ENCODE peak calls at places on chromosomes 16 and 17, in four cellular contexts. N is hepatocyte, R is A673, U is heart left ventricle. G is an unnamed sample.

GRCh38 chr16:59067207-59067606 is 333.1 kb upstream of the GOT2 start:
- DNase-seq in N (no peak), R (no peak), U (no peak), G (no peak)

GRCh38 chr16:27863377-27863776 is 200.1 kb downstream of the GSG1L start:
- DNase-seq in N (no peak), R (no peak), U (no peak), G (no peak)

GRCh38 chr16:65833171-65833871 is 533.2 kb upstream of the CDH5 start:
- DNase-seq in N (peak; percentile 56), R (peak; percentile 94), U (no peak), G (peak; percentile 57)

GRCh38 chr16:15676506-15676905 is 26.5 kb downstream of the NDE1 start:
- DNase-seq in N (no peak), R (no peak), U (no peak), G (no peak)

GRCh38 chr16:75593825-75594820 is 27.9 kb downstream of the GABARAPL2 start:
- DNase-seq in N (peak; percentile 29), R (peak; percentile 79), U (no peak), G (no peak)

GRCh38 chr17:65664696-65665095 is 103.2 kb upstream of the AXIN2 start:
- DNase-seq in N (no peak), R (no peak), U (no peak), G (no peak)

GRCh38 chr17:33753452-33753851 is 460.4 kb upstream of the ASIC2 start:
- DNase-seq in N (no peak), R (no peak), U (no peak), G (no peak)

GRCh38 chr16:50299508-50300105 is 33.3 kb downstream of the ADCY7 start:
- DNase-seq in N (no peak), R (no peak), U (peak; percentile 58), G (no peak)

GRCh38 chr17:40839194-40839593 is 16.8 kb upstream of the KRT10 start:
- DNase-seq in N (no peak), R (no peak), U (no peak), G (no peak)

GRCh38 chr16:27254262-27254811 is 14.2 kb downstream of the NSMCE1 start:
- DNase-seq in N (no peak), R (no peak), U (no peak), G (no peak)

GRCh38 chr16:20995711-20996110 is 95.1 kb downstream of the LYRM1 start:
- DNase-seq in N (no peak), R (no peak), U (no peak), G (no peak)

GRCh38 chr17:62625870-62626200 is 1.6 kb upstream of the MRC2 start:
- DNase-seq in N (peak; percentile 59), R (no peak), U (no peak), G (no peak)

GRCh38 chr16:85173981-85174751 is 61.9 kb upstream of the CIBAR2 start:
- DNase-seq in N (peak; percentile 80), R (peak; percentile 95), U (no peak), G (peak; percentile 92)

GRCh38 chr17:511001-511690 is 158.5 kb upstream of the RPH3AL start:
- DNase-seq in N (no peak), R (no peak), U (no peak), G (no peak)

GRCh38 chr16:90077757-90078593 is 844 bp upstream of the PRDM7 start:
- DNase-seq in N (peak; percentile 51), R (peak; percentile 19), U (no peak), G (peak; percentile 52)

GRCh38 chr16:11012841-11013240 is 68.5 kb downstream of the CLEC16A start:
- DNase-seq in N (no peak), R (no peak), U (no peak), G (no peak)

GRCh38 chr17:30858556-30859250 is 26.9 kb downstream of the ATAD5 start:
- DNase-seq in N (no peak), R (no peak), U (no peak), G (no peak)

GRCh38 chr16:67504190-67505021 is 21.1 kb upstream of the AGRP start:
- DNase-seq in N (no peak), R (no peak), U (peak; percentile 65), G (no peak)

GRCh38 chr17:70629902-70630301 is 460.6 kb downstream of the KCNJ2 start:
- DNase-seq in N (no peak), R (no peak), U (no peak), G (peak; percentile 18)

GRCh38 chr16:8859913-8860881 is 8.6 kb downstream of the CARHSP1 start:
- DNase-seq in N (peak; percentile 73), R (no peak), U (peak; percentile 62), G (no peak)

DNA sequence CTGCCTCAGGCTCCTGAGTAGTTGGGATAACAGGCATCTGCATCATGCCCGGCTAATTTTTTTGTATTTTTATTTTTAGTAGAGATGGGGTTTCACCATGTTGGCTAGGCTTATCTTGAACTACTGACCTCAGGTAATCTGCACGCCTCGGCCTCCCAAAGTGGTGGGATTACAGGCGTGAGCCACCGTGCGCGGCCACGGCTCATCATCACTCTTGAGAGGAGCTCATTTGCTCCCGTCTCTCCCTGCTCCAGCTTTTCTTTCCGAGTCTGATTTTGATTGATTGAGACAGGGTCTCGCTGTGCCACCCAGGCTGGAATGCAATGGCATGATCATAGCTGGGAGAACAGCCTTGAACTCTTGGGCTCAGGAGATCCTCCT is 12.6 kb downstream of the PGS1 start:
- DNase-seq in N (no peak), R (no peak), U (no peak), G (no peak)
- H3K4me1 ChIP-seq in N (peaks cover 25% of the 10 kb centered on the region), R (no peaks in the 10 kb centered on the region), U (peaks cover 85% of the 10 kb centered on the region), G (no peaks in the 10 kb centered on the region)

GRCh38 chr17:32636593-32637218 is 149.9 kb downstream of the CDK5R1 start:
- DNase-seq in N (no peak), R (no peak), U (no peak), G (no peak)
- TF ChIP-seq CTCF in N (no peak), R (no peak), U (no peak), G (no peak)

GRCh38 chr17:80727409-80727755 is 182.7 kb downstream of the RPTOR start:
- DNase-seq in N (no peak), R (no peak), U (no peak), G (no peak)

GRCh38 chr17:80725532-80725931 is 180.9 kb downstream of the RPTOR start:
- DNase-seq in N (no peak), R (peak; percentile 14), U (no peak), G (peak; percentile 57)

GRCh38 chr17:80724723-80725388 is 180.2 kb downstream of the RPTOR start:
- DNase-seq in N (peak; percentile 45), R (peak; percentile 87), U (no peak), G (peak; percentile 56)

GRCh38 chr17:80729016-80729415 is 184.4 kb downstream of the RPTOR start:
- DNase-seq in N (no peak), R (no peak), U (no peak), G (no peak)

DNA sequence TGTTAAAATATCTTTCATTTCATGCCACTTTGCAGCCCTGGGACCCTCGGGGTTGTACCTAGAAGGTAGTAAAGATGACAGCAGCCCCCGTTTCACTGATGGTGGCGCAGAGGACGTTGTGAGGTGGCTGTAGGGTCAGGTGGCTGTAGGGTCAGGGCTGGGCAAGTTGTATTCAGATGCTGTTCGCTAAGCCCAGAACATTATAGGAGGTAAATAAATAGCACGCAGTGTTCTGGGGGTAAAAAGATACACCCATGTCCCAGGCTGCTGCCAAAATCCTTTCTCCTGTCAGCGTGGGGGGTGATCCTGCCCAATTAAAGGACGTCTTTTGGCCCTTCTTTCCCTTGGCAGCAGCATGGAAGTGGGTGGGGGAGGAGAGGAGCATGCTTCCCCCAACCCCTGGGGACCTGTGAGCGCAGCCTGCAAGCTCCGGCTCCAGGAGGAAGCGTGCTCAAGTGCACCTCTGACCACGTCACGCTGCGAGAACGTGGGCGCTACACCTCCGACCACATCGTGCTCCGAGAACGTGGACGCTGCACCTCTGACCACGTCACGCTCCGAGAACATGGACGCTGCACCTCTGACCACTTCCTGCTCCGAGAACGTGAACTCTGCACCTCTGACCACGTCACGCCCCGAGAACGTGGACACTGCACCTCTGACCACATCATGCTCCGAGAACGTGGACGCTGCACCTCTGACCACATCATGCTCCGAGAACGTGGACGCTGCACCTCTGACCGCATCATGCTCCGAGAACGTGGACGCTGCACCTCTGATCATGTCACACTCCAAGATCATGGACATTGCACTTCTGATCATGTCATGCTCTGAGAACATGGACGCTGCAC is 182.1 kb downstream of the RPTOR start:
- DNase-seq in N (no peak), R (no peak), U (no peak), G (no peak)
- H3K4me3 ChIP-seq in N (no peak overlapping the region), R (no peak overlapping the region), U (no peak overlapping the region), G (no peak overlapping the region)

DNA sequence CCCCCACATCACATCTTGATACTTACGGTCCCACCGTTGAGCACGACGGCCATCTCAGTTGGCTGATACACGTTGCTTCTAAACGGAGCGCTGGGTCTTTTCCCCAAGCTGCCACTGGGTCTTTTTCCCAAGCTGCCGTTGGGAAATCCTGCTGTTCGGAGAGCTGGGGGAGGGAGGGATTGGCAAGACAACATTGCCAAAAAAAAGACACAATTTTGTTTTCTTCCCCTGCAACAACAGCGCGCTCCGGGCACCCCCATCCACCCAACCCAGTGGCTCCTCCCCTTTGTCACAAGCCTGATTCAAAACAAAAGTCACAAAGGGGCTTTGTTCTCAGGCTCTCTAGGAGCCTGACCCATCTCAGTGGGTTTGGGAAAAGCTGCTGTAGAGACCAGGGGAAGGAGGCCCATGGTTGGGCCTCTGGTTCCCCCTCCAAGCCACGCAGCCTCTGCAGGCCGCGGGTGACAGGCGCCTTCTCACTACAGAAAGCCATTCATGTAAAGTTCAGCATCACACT is 22.8 kb downstream of the GPRC5B start:
- DNase-seq in N (no peak), R (no peak), U (no peak), G (no peak)
- H3K4me1 ChIP-seq in N (no peaks in the 10 kb centered on the region), R (no peaks in the 10 kb centered on the region), U (peaks cover 48% of the 10 kb centered on the region), G (no peaks in the 10 kb centered on the region)

GRCh38 chr17:50539762-50540440 is 7.1 kb upstream of the SPATA20 start:
- DNase-seq in N (peak; percentile 61), R (no peak), U (no peak), G (no peak)

GRCh38 chr17:50540485-50541401 is 6.2 kb upstream of the SPATA20 start:
- DNase-seq in N (no peak), R (no peak), U (no peak), G (no peak)

GRCh38 chr17:50541402-50541915 is 5.5 kb upstream of the SPATA20 start:
- DNase-seq in N (no peak), R (no peak), U (no peak), G (no peak)

GRCh38 chr17:50542795-50543774 is 3.9 kb upstream of the SPATA20 start:
- DNase-seq in N (peak; percentile 90), R (no peak), U (peak; percentile 68), G (no peak)

GRCh38 chr17:50541916-50542688 is 4.9 kb upstream of the SPATA20 start:
- DNase-seq in N (peak; percentile 95), R (peak; percentile 88), U (peak; percentile 96), G (peak; percentile 93)
- TF ChIP-seq CTCF in N (peak; percentile 20), R (peak; percentile 39), U (peak; percentile 12), G (peak; percentile 14)

GRCh38 chr16:77434365-77435239 is at the start of gene ADAMTS18:
- DNase-seq in N (peak; percentile 30), R (no peak), U (no peak), G (no peak)
- H3K4me3 ChIP-seq in N (peak within 1 kb of the TSS; percentile 20), R (no peak within 1 kb of the TSS), U (no peak within 1 kb of the TSS), G (no peak within 1 kb of the TSS)

GRCh38 chr17:27473190-27473747 is 17.0 kb downstream of the KSR1 start:
- DNase-seq in N (no peak), R (no peak), U (no peak), G (no peak)
- H3K4me1 ChIP-seq in N (no peaks in the 10 kb centered on the region), R (peaks cover 17% of the 10 kb centered on the region), U (peaks cover 44% of the 10 kb centered on the region), G (no peaks in the 10 kb centered on the region)

GRCh38 chr17:6648181-6648580 is 3.2 kb downstream of the MED31 start:
- DNase-seq in N (no peak), R (peak; percentile 27), U (no peak), G (no peak)
- TF ChIP-seq CTCF in N (no peak), R (peak; percentile 27), U (no peak), G (peak; percentile 25)

G was measured in BE2C.